ENCODE peak calls at places on chromosomes 12 and 14, in four cellular contexts. J, D, U and Y are unnamed samples.

GRCh38 chr14:30681752-30682355 is 59.7 kb downstream of the SCFD1 start:
- DNase-seq in J (no peak), D (no peak), U (no peak), Y (no peak)

GRCh38 chr12:42574879-42575278 is 14.7 kb downstream of the PRICKLE1 start:
- DNase-seq in J (no peak), D (no peak), U (no peak), Y (no peak)

GRCh38 chr14:103547455-103547940 is 15.0 kb downstream of the BAG5 start:
- DNase-seq in J (no peak), D (no peak), U (peak), Y (no peak)

GRCh38 chr14:83568141-83568540 is 1961.8 kb upstream of the FLRT2 start:
- DNase-seq in J (no peak), D (no peak), U (no peak), Y (no peak)

GRCh38 chr12:29710104-29710503 is 73.6 kb downstream of the TMTC1 start:
- DNase-seq in J (peak), D (no peak), U (peak), Y (no peak)

GRCh38 chr12:18250313-18250916 is 10.9 kb upstream of the PIK3C2G start:
- DNase-seq in J (no peak), D (no peak), U (no peak), Y (no peak)

GRCh38 chr12:53233671-53234091 is 1.7 kb upstream of the RARG start:
- DNase-seq in J (no peak), D (no peak), U (no peak), Y (no peak)

GRCh38 chr12:47393403-47393790 is 312.4 kb downstream of the RPAP3 start:
- DNase-seq in J (no peak), D (no peak), U (no peak), Y (no peak)

GRCh38 chr12:118103231-118103600 is 595 bp downstream of the VSIG10 start:
- DNase-seq in J (no peak), D (no peak), U (peak), Y (no peak)

GRCh38 chr14:25394356-25394755 is 344.4 kb upstream of the STXBP6 start:
- DNase-seq in J (no peak), D (no peak), U (no peak), Y (no peak)

GRCh38 chr12:91922674-91923073 is 223.0 kb downstream of the BTG1 start:
- DNase-seq in J (no peak), D (no peak), U (no peak), Y (no peak)

GRCh38 chr12:111126331-111126730 is 206.0 kb upstream of the MYL2 start:
- DNase-seq in J (no peak), D (no peak), U (no peak), Y (no peak)

GRCh38 chr12:83451189-83451588 is 764.5 kb downstream of the TMTC2 start:
- DNase-seq in J (no peak), D (no peak), U (no peak), Y (no peak)

GRCh38 chr14:51382506-51382905 is 142.5 kb downstream of the TMX1 start:
- DNase-seq in J (no peak), D (no peak), U (no peak), Y (no peak)

GRCh38 chr12:61291647-61292046 is 968.6 kb upstream of the USP15 start:
- DNase-seq in J (no peak), D (no peak), U (no peak), Y (no peak)

GRCh38 chr14:23118506-23119361 is at the start of gene CEBPE:
- DNase-seq in J (no peak), D (no peak), U (no peak), Y (no peak)

GRCh38 chr12:132143328-132144071 is 619 bp downstream of the DDX51 start:
- DNase-seq in J (no peak), D (no peak), U (no peak), Y (no peak)

GRCh38 chr14:35406811-35407630 is 2.5 kb upstream of the NFKBIA start:
- DNase-seq in J (no peak), D (no peak), U (no peak), Y (no peak)

GRCh38 chr14:95286649-95287048 is 33.1 kb downstream of the CLMN start:
- DNase-seq in J (no peak), D (no peak), U (no peak), Y (no peak)
- H3K4me3 ChIP-seq in J (no peak), D (no peak), U (no peak), Y (no peak)

GRCh38 chr12:74317741-74318140 is 219.9 kb upstream of the ATXN7L3B start:
- DNase-seq in J (no peak), D (no peak), U (no peak), Y (no peak)

GRCh38 chr12:74322792-74323191 is 214.8 kb upstream of the ATXN7L3B start:
- DNase-seq in J (no peak), D (no peak), U (no peak), Y (no peak)

GRCh38 chr12:74321381-74321780 is 216.3 kb upstream of the ATXN7L3B start:
- DNase-seq in J (no peak), D (no peak), U (no peak), Y (no peak)

GRCh38 chr12:74317078-74317581 is 220.5 kb upstream of the ATXN7L3B start:
- DNase-seq in J (no peak), D (no peak), U (no peak), Y (no peak)
- TF ChIP-seq CTCF in J (no peak), D (no peak), U (no peak), Y (no peak)

GRCh38 chr12:65742481-65742971 is 81.8 kb upstream of the HMGA2 start:
- DNase-seq in J (peak), D (no peak), U (no peak), Y (no peak)

GRCh38 chr12:65740506-65740872 is 83.8 kb upstream of the HMGA2 start:
- DNase-seq in J (no peak), D (no peak), U (no peak), Y (no peak)

GRCh38 chr12:65739606-65740005 is 84.7 kb upstream of the HMGA2 start:
- DNase-seq in J (no peak), D (no peak), U (no peak), Y (no peak)

GRCh38 chr12:65741662-65742480 is 82.4 kb upstream of the HMGA2 start:
- DNase-seq in J (peak), D (no peak), U (no peak), Y (no peak)

GRCh38 chr12:65740873-65741600 is 83.2 kb upstream of the HMGA2 start:
- DNase-seq in J (peak), D (peak), U (peak), Y (no peak)
- H3K27ac ChIP-seq in J (no peak), D (no peak), U (no peak), Y (no peak)

GRCh38 chr12:5432011-5432400 is at the start of gene NTF3:
- DNase-seq in J (peak), D (no peak), U (no peak), Y (no peak)

GRCh38 chr12:5430639-5431603 is 987 bp upstream of the NTF3 start:
- DNase-seq in J (no peak), D (no peak), U (no peak), Y (no peak)

GRCh38 chr12:5433081-5433839 is 1.4 kb downstream of the NTF3 start:
- DNase-seq in J (peak), D (no peak), U (no peak), Y (no peak)

GRCh38 chr12:5428332-5429221 is 3.3 kb upstream of the NTF3 start:
- DNase-seq in J (no peak), D (no peak), U (no peak), Y (no peak)

GRCh38 chr12:5429741-5430557 is 2.0 kb upstream of the NTF3 start:
- DNase-seq in J (no peak), D (no peak), U (no peak), Y (no peak)
- H3K4me3 ChIP-seq in J (peak), D (no peak), U (peak), Y (peak)

GRCh38 chr14:76309572-76310551 is 66.1 kb upstream of the ESRRB start:
- DNase-seq in J (peak), D (no peak), U (peak), Y (peak)
- TF ChIP-seq CTCF in J (peak), D (no peak), U (peak), Y (no peak)

DNA sequence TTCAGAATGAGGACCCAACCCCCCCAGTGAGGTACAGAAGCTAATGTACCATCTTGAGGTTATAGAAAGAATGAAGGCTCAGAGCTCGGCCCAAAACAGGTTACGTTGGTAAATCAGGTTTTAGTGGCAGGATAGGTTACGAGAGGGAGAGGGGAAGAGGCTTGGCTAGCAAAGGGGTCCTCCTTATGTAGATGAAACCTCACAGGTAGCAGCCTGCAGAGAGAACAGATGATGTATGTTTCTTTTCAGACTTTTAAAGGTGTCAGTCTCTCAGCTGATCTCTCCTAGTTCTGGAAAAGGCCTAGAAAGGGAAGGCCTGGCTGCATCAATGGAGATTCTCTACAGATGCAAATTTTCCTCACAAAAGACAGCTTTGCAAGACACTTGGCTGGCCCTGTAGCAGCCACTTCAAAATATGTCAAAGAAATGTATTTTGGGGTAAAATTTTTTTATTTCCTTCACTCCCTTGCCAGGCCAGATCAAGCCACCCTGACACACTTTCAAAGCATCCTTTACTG is 71.7 kb upstream of the CPSF6 start:
- DNase-seq in J (no peak), D (no peak), U (no peak), Y (no peak)
- H3K27ac ChIP-seq in J (no peak), D (no peak), U (no peak), Y (no peak)

GRCh38 chr14:97977711-97978261 is 1180.6 kb downstream of the VRK1 start:
- DNase-seq in J (peak), D (peak), U (peak), Y (peak)
- H3K4me3 ChIP-seq in J (peak), D (peak), U (peak), Y (peak)

GRCh38 chr14:36835145-36835544 is 173.5 kb downstream of the PAX9 start:
- DNase-seq in J (no peak), D (no peak), U (no peak), Y (no peak)
- TF ChIP-seq CTCF in J (no peak), D (no peak), U (no peak), Y (no peak)